ENCODE peak calls at places on chromosomes 1 and 21, in seven cellular contexts. I is suprapubic skin, U is HCT116, O is breast epithelium, F is body of pancreas, D is IMR-90, Z is GM12878. S is an unnamed sample.
A peak's percentile ranks its signal among the peaks of the same experiment; 100 is the strongest.

GRCh38 chr1:92886886-92887419 is 55.1 kb downstream of the RPL5 start:
- DNase-seq in D (no peak), I (no peak), O (no peak), U (no peak), Z (no peak), F (peak; percentile 76), S (no peak)

GRCh38 chr21:36803051-36803709 is 104.3 kb downstream of the SIM2 start:
- DNase-seq in D (no peak), U (no peak), Z (no peak), I (no peak), O (no peak), F (no peak), S (no peak)

GRCh38 chr1:99970713-99971255 is 988 bp downstream of the SLC35A3 start:
- DNase-seq in D (no peak), U (peak; percentile 15), O (no peak), F (peak; percentile 24), I (no peak), Z (no peak), S (no peak)

GRCh38 chr1:90717665-90718410 is 736 bp upstream of the BARHL2 start:
- DNase-seq in D (peak; percentile 5), U (no peak), Z (no peak), F (no peak), O (no peak), I (no peak), S (no peak)

GRCh38 chr1:113340038-113340437 is 50.3 kb upstream of the MAGI3 start:
- DNase-seq in O (no peak), U (no peak), Z (no peak), F (no peak), I (no peak), D (no peak), S (no peak)

GRCh38 chr1:10686404-10687040 is 109.9 kb downstream of the CASZ1 start:
- DNase-seq in F (peak; percentile 60), O (no peak), I (no peak), Z (no peak), U (no peak), D (no peak), S (no peak)

GRCh38 chr1:162020145-162020544 is 3.5 kb downstream of the OLFML2B start:
- DNase-seq in D (no peak), I (no peak), U (no peak), O (no peak), Z (no peak), F (no peak), S (no peak)

GRCh38 chr1:39139723-39140360 is 64.7 kb upstream of the MACF1 start:
- DNase-seq in Z (no peak), O (no peak), U (no peak), I (no peak), D (no peak), F (no peak), S (no peak)

GRCh38 chr1:230459463-230459862 is 33.3 kb upstream of the PGBD5 start:
- DNase-seq in F (no peak), D (peak; percentile 33), I (no peak), Z (no peak), U (no peak), O (no peak), S (no peak)

GRCh38 chr1:15349133-15349532 is 60.6 kb upstream of the EFHD2 start:
- DNase-seq in I (no peak), F (no peak), U (no peak), D (no peak), Z (no peak), O (no peak), S (no peak)

GRCh38 chr1:234320549-234320948 is 52.7 kb upstream of the COA6 start:
- DNase-seq in D (no peak), Z (no peak), U (no peak), I (no peak), O (peak; percentile 60), F (no peak), S (no peak)

GRCh38 chr1:53376041-53376461 is 48.2 kb upstream of the LRP8 start:
- DNase-seq in F (peak; percentile 8), I (peak; percentile 51), D (no peak), O (no peak), Z (no peak), U (no peak), S (peak; percentile 73)

GRCh38 chr1:30335997-30336390 is 387.4 kb downstream of the MATN1 start:
- DNase-seq in Z (no peak), D (no peak), O (no peak), U (no peak), F (no peak), I (no peak), S (peak; percentile 31)

GRCh38 chr1:108830119-108831008 is 26.5 kb downstream of the AKNAD1 start:
- DNase-seq in D (peak; percentile 99), I (peak; percentile 87), O (peak; percentile 76), Z (no peak), F (peak; percentile 40), U (peak; percentile 53), S (peak; percentile 73)

GRCh38 chr1:87120779-87121178 is 206.3 kb downstream of the HS2ST1 start:
- DNase-seq in U (no peak), O (no peak), I (no peak), D (no peak), Z (no peak), F (no peak), S (no peak)

GRCh38 chr1:42333662-42334239 is 1.3 kb downstream of the FOXJ3 start:
- DNase-seq in I (no peak), Z (peak; percentile 12), D (peak; percentile 20), O (no peak), F (no peak), U (no peak), S (no peak)

GRCh38 chr1:15057834-15058233 is 95.7 kb upstream of the TMEM51 start:
- DNase-seq in I (no peak), O (no peak), F (no peak), Z (no peak), D (no peak), U (no peak), S (no peak)

GRCh38 chr1:8963940-8964339 is 18.3 kb downstream of the CA6 start:
- DNase-seq in I (no peak), D (no peak), U (no peak), O (no peak), Z (no peak), F (no peak), S (no peak)

GRCh38 chr1:91864017-91864700 is 21.8 kb downstream of the TGFBR3 start:
- DNase-seq in O (no peak), U (no peak), D (peak; percentile 66), F (no peak), I (no peak), Z (no peak), S (no peak)

GRCh38 chr1:237640011-237640671 is 250.6 kb downstream of the ZP4 start:
- DNase-seq in O (no peak), Z (no peak), I (no peak), D (no peak), U (no peak), F (no peak), S (no peak)

GRCh38 chr1:15178571-15179484 is 25.3 kb downstream of the TMEM51 start:
- DNase-seq in D (peak; percentile 97), I (no peak), Z (no peak), O (no peak), U (peak; percentile 93), F (peak; percentile 95), S (no peak)

GRCh38 chr1:99737016-99737415 is 29.4 kb downstream of the FRRS1 start:
- DNase-seq in F (no peak), O (no peak), I (no peak), U (peak; percentile 21), Z (no peak), D (peak; percentile 77), S (no peak)

GRCh38 chr1:212110617-212111016 is 75.1 kb downstream of the DTL start:
- DNase-seq in D (peak; percentile 22), O (no peak), U (no peak), F (peak; percentile 46), I (no peak), Z (no peak), S (no peak)

GRCh38 chr21:16279658-16280581 is 550.1 kb downstream of the USP25 start:
- DNase-seq in F (no peak), U (no peak), O (no peak), D (peak; percentile 10), I (no peak), Z (no peak), S (no peak)

GRCh38 chr1:147504801-147505303 is 36.4 kb upstream of the BCL9 start:
- DNase-seq in O (no peak), Z (no peak), F (no peak), D (peak; percentile 15), I (no peak), U (no peak), S (no peak)

GRCh38 chr1:230696722-230697432 is 17.0 kb downstream of the AGT start:
- DNase-seq in D (peak; percentile 34), U (no peak), F (no peak), O (no peak), I (no peak), Z (no peak), S (no peak)

GRCh38 chr1:31757204-31757679 is 6.9 kb downstream of the ADGRB2 start:
- DNase-seq in I (no peak), Z (no peak), U (no peak), O (no peak), F (no peak), D (no peak), S (no peak)
- TF ChIP-seq CTCF in I (no peak), Z (no peak), U (peak; percentile 8), O (no peak), F (no peak), D (peak; percentile 6), S (no peak)

GRCh38 chr1:46613661-46614603 is 2.7 kb downstream of the MOB3C start:
- DNase-seq in F (peak; percentile 91), U (no peak), I (peak; percentile 94), Z (peak; percentile 42), O (peak; percentile 73), D (peak; percentile 76), S (peak; percentile 93)
- TF ChIP-seq POLR2A in F (no peak), U (no peak), I (no peak), Z (peak; percentile 30), O (no peak), D (no peak), S (no peak)

GRCh38 chr1:21510113-21510493 is 880 bp downstream of the ALPL start:
- DNase-seq in O (no peak), Z (no peak), F (no peak), I (no peak), U (no peak), D (no peak), S (no peak)
- TF ChIP-seq CTCF in O (no peak), Z (no peak), F (no peak), I (no peak), U (no peak), D (no peak), S (no peak)

DNA sequence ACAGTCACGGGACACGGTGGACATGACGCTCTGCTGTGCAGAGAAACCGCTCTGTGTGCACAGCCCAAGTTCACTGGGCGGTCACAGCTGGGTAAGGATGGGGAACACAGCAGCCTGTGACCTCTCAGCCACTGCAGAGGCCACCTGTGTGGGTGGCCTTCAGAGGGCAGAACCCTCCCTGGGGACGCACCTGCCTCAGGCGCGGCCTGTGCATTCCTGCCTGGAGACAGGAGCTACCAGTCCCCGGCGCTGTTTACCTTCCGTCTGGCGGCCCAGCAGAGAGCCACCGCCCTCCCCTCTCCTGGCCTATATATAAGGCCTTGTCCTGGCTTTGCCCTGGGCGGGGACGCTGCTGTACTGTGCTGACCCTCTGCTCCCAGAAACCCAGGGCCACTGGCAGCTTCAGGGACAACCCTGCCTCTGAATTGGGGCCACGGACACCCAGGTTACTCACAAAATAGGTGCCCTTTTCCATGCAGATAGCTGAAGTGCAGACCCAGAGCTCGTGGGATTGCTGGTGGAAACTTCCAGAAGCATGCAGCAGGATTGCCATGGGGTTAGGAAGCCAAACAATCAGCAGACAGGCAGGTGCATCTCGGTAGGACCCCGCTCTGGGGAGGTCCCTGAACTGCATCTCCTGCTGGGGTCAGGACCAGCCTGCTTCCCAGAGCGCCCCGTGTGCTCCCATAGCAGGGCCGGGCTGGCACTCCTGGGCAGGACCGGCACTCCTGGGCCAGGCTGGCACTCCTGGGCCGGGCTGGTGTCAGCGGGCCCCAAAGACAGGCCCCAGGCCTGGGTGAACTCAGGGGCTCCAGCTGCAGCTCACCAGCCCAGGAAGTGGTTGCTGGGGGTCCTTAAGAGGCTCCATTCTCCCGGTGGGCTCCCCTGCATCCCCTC is 83.6 kb downstream of the SIK1 start:
- DNase-seq in I (no peak), O (peak; percentile 83), Z (no peak), D (no peak), U (no peak), F (peak; percentile 95), S (no peak)
- TF ChIP-seq POLR2A in I (no peak), O (no peak), Z (no peak), D (no peak), U (no peak), F (peak; percentile 77), S (no peak)

S was measured in spleen.